ENCODE peak calls at places on chromosomes 5 and 9, in six cellular contexts. One of them, this sample, is unnamed. For H3K36me3, the result is how much of the 10 kb centered on the place peaks cover.

GRCh38 chr9:134589748-134590147 is 51.9 kb upstream of the COL5A1 start:
- DNase-seq in CD8-positive, alpha-beta T cell: no peak
- DNase-seq in tibial artery: no peak
- DNase-seq in aorta: no peak
- DNase-seq in breast epithelium: peak
- DNase-seq in neural progenitor cell: no peak
- DNase-seq in this sample: no peak

GRCh38 chr9:81207651-81208050 is 481.7 kb downstream of the TLE1 start:
- DNase-seq in CD8-positive, alpha-beta T cell: no peak
- DNase-seq in tibial artery: no peak
- DNase-seq in aorta: no peak
- DNase-seq in breast epithelium: no peak
- DNase-seq in neural progenitor cell: no peak
- DNase-seq in this sample: no peak

GRCh38 chr9:127397722-127398647 is 1.0 kb downstream of the SLC2A8 start:
- DNase-seq in CD8-positive, alpha-beta T cell: peak
- DNase-seq in tibial artery: peak
- DNase-seq in aorta: peak
- DNase-seq in breast epithelium: no peak
- DNase-seq in neural progenitor cell: peak
- DNase-seq in this sample: peak

GRCh38 chr5:116495786-116496185 is 78.8 kb downstream of the SEMA6A start:
- DNase-seq in CD8-positive, alpha-beta T cell: no peak
- DNase-seq in tibial artery: no peak
- DNase-seq in aorta: no peak
- DNase-seq in breast epithelium: no peak
- DNase-seq in neural progenitor cell: no peak
- DNase-seq in this sample: no peak

GRCh38 chr5:120345947-120346346 is 118.2 kb upstream of the PRR16 start:
- DNase-seq in CD8-positive, alpha-beta T cell: no peak
- DNase-seq in tibial artery: no peak
- DNase-seq in aorta: no peak
- DNase-seq in breast epithelium: no peak
- DNase-seq in neural progenitor cell: no peak
- DNase-seq in this sample: no peak

GRCh38 chr5:16486679-16487078 is 21.1 kb upstream of the ZNF622 start:
- DNase-seq in CD8-positive, alpha-beta T cell: no peak
- DNase-seq in tibial artery: no peak
- DNase-seq in aorta: no peak
- DNase-seq in breast epithelium: no peak
- DNase-seq in neural progenitor cell: no peak
- DNase-seq in this sample: no peak

GRCh38 chr5:173056783-173057061 is 570 bp downstream of the CREBRF start:
- DNase-seq in CD8-positive, alpha-beta T cell: no peak
- DNase-seq in tibial artery: no peak
- DNase-seq in aorta: no peak
- DNase-seq in breast epithelium: no peak
- DNase-seq in neural progenitor cell: peak
- DNase-seq in this sample: no peak

GRCh38 chr5:173946353-173946752 is 42.6 kb upstream of the C5orf47 start:
- DNase-seq in CD8-positive, alpha-beta T cell: no peak
- DNase-seq in tibial artery: no peak
- DNase-seq in aorta: no peak
- DNase-seq in breast epithelium: no peak
- DNase-seq in neural progenitor cell: no peak
- DNase-seq in this sample: no peak

GRCh38 chr5:111427762-111428161 is 84.6 kb downstream of the STARD4 start:
- DNase-seq in CD8-positive, alpha-beta T cell: no peak
- DNase-seq in tibial artery: no peak
- DNase-seq in aorta: no peak
- DNase-seq in breast epithelium: no peak
- DNase-seq in neural progenitor cell: no peak
- DNase-seq in this sample: no peak

GRCh38 chr5:623531-623930 is 11.4 kb downstream of the CEP72 start:
- DNase-seq in CD8-positive, alpha-beta T cell: no peak
- DNase-seq in tibial artery: no peak
- DNase-seq in aorta: no peak
- DNase-seq in breast epithelium: no peak
- DNase-seq in neural progenitor cell: no peak
- DNase-seq in this sample: no peak
- H3K36me3 ChIP-seq in CD8-positive, alpha-beta T cell: under half
- H3K36me3 ChIP-seq in tibial artery: under half
- H3K36me3 ChIP-seq in aorta: under half
- H3K36me3 ChIP-seq in breast epithelium: under half
- H3K36me3 ChIP-seq in neural progenitor cell: under half
- H3K36me3 ChIP-seq in this sample: under half

GRCh38 chr9:120734607-120735006 is 20.3 kb upstream of the MEGF9 start:
- DNase-seq in CD8-positive, alpha-beta T cell: no peak
- DNase-seq in tibial artery: no peak
- DNase-seq in aorta: no peak
- DNase-seq in breast epithelium: no peak
- DNase-seq in neural progenitor cell: no peak
- DNase-seq in this sample: no peak

GRCh38 chr9:120735009-120735408 is 20.7 kb upstream of the MEGF9 start:
- DNase-seq in CD8-positive, alpha-beta T cell: no peak
- DNase-seq in tibial artery: no peak
- DNase-seq in aorta: no peak
- DNase-seq in breast epithelium: no peak
- DNase-seq in neural progenitor cell: no peak
- DNase-seq in this sample: no peak

GRCh38 chr9:120737411-120737810 is 23.1 kb upstream of the MEGF9 start:
- DNase-seq in CD8-positive, alpha-beta T cell: no peak
- DNase-seq in tibial artery: no peak
- DNase-seq in aorta: no peak
- DNase-seq in breast epithelium: no peak
- DNase-seq in neural progenitor cell: no peak
- DNase-seq in this sample: no peak

GRCh38 chr9:120733190-120733589 is 18.9 kb upstream of the MEGF9 start:
- DNase-seq in CD8-positive, alpha-beta T cell: no peak
- DNase-seq in tibial artery: peak
- DNase-seq in aorta: peak
- DNase-seq in breast epithelium: no peak
- DNase-seq in neural progenitor cell: no peak
- DNase-seq in this sample: peak

GRCh38 chr9:120735415-120736126 is 21.3 kb upstream of the MEGF9 start:
- DNase-seq in CD8-positive, alpha-beta T cell: no peak
- DNase-seq in tibial artery: peak
- DNase-seq in aorta: no peak
- DNase-seq in breast epithelium: no peak
- DNase-seq in neural progenitor cell: no peak
- DNase-seq in this sample: no peak
- H3K4me3 ChIP-seq in CD8-positive, alpha-beta T cell: no peak
- H3K4me3 ChIP-seq in tibial artery: no peak
- H3K4me3 ChIP-seq in aorta: no peak
- H3K4me3 ChIP-seq in breast epithelium: no peak
- H3K4me3 ChIP-seq in neural progenitor cell: no peak
- H3K4me3 ChIP-seq in this sample: no peak

GRCh38 chr5:151005975-151006576 is 14.3 kb upstream of the GPX3 start:
- DNase-seq in CD8-positive, alpha-beta T cell: no peak
- DNase-seq in tibial artery: peak
- DNase-seq in aorta: peak
- DNase-seq in breast epithelium: peak
- DNase-seq in neural progenitor cell: no peak
- DNase-seq in this sample: no peak
- H3K27ac ChIP-seq in CD8-positive, alpha-beta T cell: no peak
- H3K27ac ChIP-seq in tibial artery: peak
- H3K27ac ChIP-seq in aorta: no peak
- H3K27ac ChIP-seq in breast epithelium: peak
- H3K27ac ChIP-seq in neural progenitor cell: no peak
- H3K27ac ChIP-seq in this sample: no peak

GRCh38 chr5:149345147-149345891 is at the start of gene GRPEL2:
- DNase-seq in CD8-positive, alpha-beta T cell: peak
- DNase-seq in tibial artery: peak
- DNase-seq in aorta: peak
- DNase-seq in breast epithelium: peak
- DNase-seq in neural progenitor cell: peak
- DNase-seq in this sample: peak

GRCh38 chr5:149345892-149346222 is 558 bp downstream of the GRPEL2 start:
- DNase-seq in CD8-positive, alpha-beta T cell: no peak
- DNase-seq in tibial artery: no peak
- DNase-seq in aorta: no peak
- DNase-seq in breast epithelium: no peak
- DNase-seq in neural progenitor cell: peak
- DNase-seq in this sample: no peak

GRCh38 chr5:149352169-149352568 is 5.7 kb upstream of the PCYOX1L start:
- DNase-seq in CD8-positive, alpha-beta T cell: no peak
- DNase-seq in tibial artery: no peak
- DNase-seq in aorta: no peak
- DNase-seq in breast epithelium: no peak
- DNase-seq in neural progenitor cell: no peak
- DNase-seq in this sample: no peak

GRCh38 chr5:149348463-149348862 is 3.2 kb downstream of the GRPEL2 start:
- DNase-seq in CD8-positive, alpha-beta T cell: no peak
- DNase-seq in tibial artery: no peak
- DNase-seq in aorta: no peak
- DNase-seq in breast epithelium: no peak
- DNase-seq in neural progenitor cell: no peak
- DNase-seq in this sample: no peak

GRCh38 chr5:149349382-149349781 is 4.1 kb downstream of the GRPEL2 start:
- DNase-seq in CD8-positive, alpha-beta T cell: no peak
- DNase-seq in tibial artery: no peak
- DNase-seq in aorta: no peak
- DNase-seq in breast epithelium: no peak
- DNase-seq in neural progenitor cell: no peak
- DNase-seq in this sample: no peak
- H3K36me3 ChIP-seq in CD8-positive, alpha-beta T cell: under half
- H3K36me3 ChIP-seq in tibial artery: half or more
- H3K36me3 ChIP-seq in aorta: under half
- H3K36me3 ChIP-seq in breast epithelium: under half
- H3K36me3 ChIP-seq in neural progenitor cell: under half
- H3K36me3 ChIP-seq in this sample: half or more

DNA sequence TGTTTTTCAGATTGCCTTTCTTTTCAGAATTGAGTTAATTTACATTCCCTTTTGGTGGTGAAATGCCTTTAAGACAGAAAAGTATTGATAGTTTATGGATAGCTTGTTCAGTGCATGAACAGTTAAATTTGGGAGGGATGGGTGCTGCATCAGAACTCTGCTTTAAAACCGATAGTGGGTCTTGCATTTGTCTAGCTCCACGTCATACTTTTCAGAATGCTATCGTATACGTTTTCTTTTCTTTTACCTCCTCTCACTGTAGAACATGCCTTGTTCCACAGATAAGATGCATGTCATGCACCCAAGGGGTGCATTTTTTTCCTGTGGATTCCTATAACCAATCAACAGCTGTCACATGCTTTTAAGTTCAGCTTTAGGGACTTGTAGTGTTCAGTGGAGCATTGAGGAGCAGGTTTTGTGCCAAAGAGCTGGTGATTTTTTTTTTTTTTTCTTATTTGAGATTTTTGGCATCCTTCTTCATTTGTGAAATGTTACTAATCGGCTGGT is 2.3 kb downstream of the SLC44A1 start:
- DNase-seq in CD8-positive, alpha-beta T cell: no peak
- DNase-seq in tibial artery: no peak
- DNase-seq in aorta: no peak
- DNase-seq in breast epithelium: no peak
- DNase-seq in neural progenitor cell: no peak
- DNase-seq in this sample: no peak
- H3K4me3 ChIP-seq in CD8-positive, alpha-beta T cell: no peak
- H3K4me3 ChIP-seq in tibial artery: peak
- H3K4me3 ChIP-seq in aorta: no peak
- H3K4me3 ChIP-seq in breast epithelium: no peak
- H3K4me3 ChIP-seq in neural progenitor cell: peak
- H3K4me3 ChIP-seq in this sample: no peak

GRCh38 chr9:129999123-129999510 is 43.9 kb downstream of the FNBP1 start:
- DNase-seq in CD8-positive, alpha-beta T cell: no peak
- DNase-seq in tibial artery: no peak
- DNase-seq in aorta: no peak
- DNase-seq in breast epithelium: no peak
- DNase-seq in neural progenitor cell: no peak
- DNase-seq in this sample: no peak

GRCh38 chr9:129995409-129996160 is 47.4 kb downstream of the FNBP1 start:
- DNase-seq in CD8-positive, alpha-beta T cell: no peak
- DNase-seq in tibial artery: no peak
- DNase-seq in aorta: no peak
- DNase-seq in breast epithelium: no peak
- DNase-seq in neural progenitor cell: no peak
- DNase-seq in this sample: peak

GRCh38 chr9:129996161-129996849 is 46.7 kb downstream of the FNBP1 start:
- DNase-seq in CD8-positive, alpha-beta T cell: no peak
- DNase-seq in tibial artery: no peak
- DNase-seq in aorta: no peak
- DNase-seq in breast epithelium: no peak
- DNase-seq in neural progenitor cell: no peak
- DNase-seq in this sample: no peak

GRCh38 chr9:129998491-129999122 is 44.4 kb downstream of the FNBP1 start:
- DNase-seq in CD8-positive, alpha-beta T cell: no peak
- DNase-seq in tibial artery: no peak
- DNase-seq in aorta: no peak
- DNase-seq in breast epithelium: no peak
- DNase-seq in neural progenitor cell: no peak
- DNase-seq in this sample: no peak

GRCh38 chr9:129994947-129995346 is 48.0 kb downstream of the FNBP1 start:
- DNase-seq in CD8-positive, alpha-beta T cell: no peak
- DNase-seq in tibial artery: no peak
- DNase-seq in aorta: no peak
- DNase-seq in breast epithelium: no peak
- DNase-seq in neural progenitor cell: no peak
- DNase-seq in this sample: no peak
- H3K27ac ChIP-seq in CD8-positive, alpha-beta T cell: no peak
- H3K27ac ChIP-seq in tibial artery: peak
- H3K27ac ChIP-seq in aorta: peak
- H3K27ac ChIP-seq in breast epithelium: peak
- H3K27ac ChIP-seq in neural progenitor cell: no peak
- H3K27ac ChIP-seq in this sample: peak

DNA sequence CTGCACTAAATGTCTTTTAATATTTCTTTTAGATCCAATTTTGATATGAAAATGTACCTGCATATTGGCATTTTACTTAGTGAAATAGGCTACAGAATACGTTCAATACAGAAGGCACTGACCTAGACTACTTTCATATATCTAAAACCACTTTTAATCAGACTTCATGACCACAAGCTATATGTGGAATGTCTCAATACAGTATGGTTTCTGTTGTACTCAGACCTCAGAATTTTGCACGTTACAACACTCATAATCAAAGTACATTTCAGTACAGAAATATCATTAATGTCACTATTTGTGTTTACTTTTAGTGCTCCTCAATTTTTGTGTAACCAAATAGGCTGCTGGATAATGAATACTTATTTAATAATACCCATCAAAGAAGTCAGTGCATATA is 74.8 kb downstream of the MEF2C start:
- DNase-seq in CD8-positive, alpha-beta T cell: no peak
- DNase-seq in tibial artery: no peak
- DNase-seq in aorta: no peak
- DNase-seq in breast epithelium: no peak
- DNase-seq in neural progenitor cell: no peak
- DNase-seq in this sample: no peak
- H3K36me3 ChIP-seq in CD8-positive, alpha-beta T cell: under half
- H3K36me3 ChIP-seq in tibial artery: under half
- H3K36me3 ChIP-seq in aorta: under half
- H3K36me3 ChIP-seq in breast epithelium: under half
- H3K36me3 ChIP-seq in neural progenitor cell: under half
- H3K36me3 ChIP-seq in this sample: under half